ENCODE peak calls at places on chromosomes 11 and 22, in ten cellular contexts. O is epithelial cell of esophagus, W is tibial nerve, I is HL-60, Y is adipocyte, D is upper lobe of right lung, T is foreskin fibroblast, N is stomach, S is H7, V is OCI-LY7. C is an unnamed sample.

GRCh38 chr11:69292221-69292648 is 1.7 kb upstream of the MYEOV start:
- DNase-seq in I (peak), T (peak), V (peak), D (no peak), Y (peak), O (peak), N (no peak), S (peak), W (no peak), C (peak)

GRCh38 chr22:48371391-48371790 is 1456.3 kb downstream of the BRD1 start:
- DNase-seq in V (no peak), W (no peak), T (no peak), Y (no peak), O (no peak), S (no peak), I (no peak), D (no peak), N (no peak), C (no peak)

GRCh38 chr11:65932558-65932919 is 12.7 kb upstream of the TSGA10IP start:
- DNase-seq in O (peak), W (no peak), S (peak), N (no peak), V (peak), Y (peak), I (no peak), T (peak), D (no peak), C (peak)

GRCh38 chr22:38230108-38230825 is 28.5 kb downstream of the MAFF start:
- DNase-seq in V (peak), O (peak), Y (peak), N (peak), T (peak), W (no peak), S (peak), I (no peak), D (no peak), C (peak)

GRCh38 chr11:3995307-3995706 is 99.3 kb upstream of the RRM1 start:
- DNase-seq in N (no peak), O (no peak), I (no peak), V (no peak), S (no peak), Y (no peak), T (peak), D (no peak), W (no peak), C (no peak)

GRCh38 chr11:131922220-131922619 is 551.8 kb downstream of the NTM start:
- DNase-seq in Y (no peak), V (no peak), I (no peak), D (no peak), N (no peak), T (no peak), S (no peak), W (no peak), O (no peak), C (no peak)

GRCh38 chr11:119134389-119134978 is 13.1 kb downstream of the HINFP start:
- DNase-seq in V (peak), O (peak), S (peak), T (peak), N (no peak), I (no peak), W (no peak), Y (peak), D (no peak), C (peak)

GRCh38 chr22:43985532-43985931 is 30.3 kb downstream of the SAMM50 start:
- DNase-seq in N (no peak), W (no peak), Y (no peak), T (no peak), V (no peak), I (no peak), D (no peak), S (no peak), O (no peak), C (no peak)

GRCh38 chr22:45891021-45891421 is 85.9 kb downstream of the WNT7B start:
- DNase-seq in D (peak), O (no peak), T (no peak), I (no peak), W (no peak), N (no peak), Y (no peak), V (no peak), S (peak), C (no peak)

GRCh38 chr11:131993291-131993690 is 622.9 kb downstream of the NTM start:
- DNase-seq in W (no peak), S (no peak), I (no peak), V (no peak), O (peak), T (peak), N (no peak), D (no peak), Y (peak), C (no peak)

GRCh38 chr22:48819232-48819631 is 1008.4 kb downstream of the BRD1 start:
- DNase-seq in Y (no peak), D (no peak), N (no peak), O (no peak), V (no peak), W (no peak), T (no peak), S (no peak), I (no peak), C (no peak)

GRCh38 chr11:18709414-18709813 is 10.8 kb downstream of the TMEM86A start:
- DNase-seq in I (no peak), O (no peak), V (no peak), D (no peak), S (no peak), T (no peak), Y (no peak), N (no peak), W (no peak), C (no peak)

GRCh38 chr11:12028303-12028702 is 19.9 kb upstream of the DKK3 start:
- DNase-seq in I (no peak), D (no peak), O (no peak), Y (no peak), N (no peak), S (no peak), V (no peak), W (no peak), T (no peak), C (no peak)

GRCh38 chr22:45083659-45084305 is 74.0 kb upstream of the PHF21B start:
- DNase-seq in Y (peak), N (no peak), O (peak), V (no peak), I (no peak), T (peak), D (no peak), S (no peak), W (no peak), C (no peak)

GRCh38 chr11:119759324-119759723 is 30.3 kb upstream of the NECTIN1 start:
- DNase-seq in I (no peak), T (peak), V (no peak), N (no peak), O (peak), Y (peak), W (no peak), D (peak), S (no peak), C (peak)

GRCh38 chr11:57263351-57263750 is 26.3 kb upstream of the APLNR start:
- DNase-seq in V (no peak), S (no peak), O (no peak), W (no peak), D (no peak), N (no peak), T (no peak), I (no peak), Y (no peak), C (no peak)

GRCh38 chr11:94740975-94741707 is 27.0 kb upstream of the AMOTL1 start:
- DNase-seq in W (no peak), D (peak), Y (peak), I (no peak), O (peak), V (no peak), T (peak), N (no peak), S (peak), C (peak)

GRCh38 chr11:76606102-76606793 is 64.3 kb downstream of the LRRC32 start:
- DNase-seq in I (no peak), Y (no peak), W (no peak), T (peak), S (peak), O (no peak), V (no peak), N (no peak), D (no peak), C (no peak)

DNA sequence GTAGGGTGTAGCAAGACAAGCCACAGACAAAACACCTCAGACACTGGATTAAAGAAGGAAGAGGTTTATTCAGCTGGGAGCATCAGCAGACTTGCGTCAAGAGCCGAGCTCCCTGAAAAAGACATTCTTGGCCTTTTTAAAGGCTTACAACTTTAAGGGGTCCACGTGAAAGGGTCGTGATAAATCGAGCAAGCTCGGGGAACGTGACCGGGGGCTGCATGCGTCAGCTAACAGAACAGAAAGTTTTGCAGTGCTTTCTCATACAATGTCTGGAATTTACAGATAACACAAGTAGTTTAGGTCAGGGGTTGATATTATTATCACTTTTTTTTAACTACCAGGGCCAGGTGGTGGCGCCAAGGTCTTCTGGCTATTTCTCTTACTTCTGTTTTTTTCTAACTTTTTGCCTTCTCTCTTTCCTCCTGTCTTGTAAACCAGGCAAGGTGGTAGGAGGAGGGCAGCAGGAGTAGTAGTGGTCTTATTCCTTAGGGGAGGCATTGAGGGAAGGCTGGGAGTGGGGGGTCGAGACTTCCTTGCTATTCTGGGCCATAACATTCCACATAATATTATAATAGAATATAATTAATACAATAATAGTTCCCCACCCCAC is 631 bp upstream of the ALDH3B1 start:
- DNase-seq in Y (peak), W (no peak), D (peak), S (no peak), O (peak), T (peak), I (no peak), N (no peak), V (peak), C (peak)
- H3K4me3 ChIP-seq in Y (peak), W (peak), D (peak), S (no peak), O (no peak), T (peak), I (peak), N (no peak), V (peak), C (peak)

GRCh38 chr11:112795142-112795815 is 165.9 kb upstream of the NCAM1 start:
- DNase-seq in D (no peak), I (peak), N (peak), W (no peak), Y (no peak), O (peak), V (peak), S (peak), T (peak), C (peak)

GRCh38 chr11:112797072-112797471 is 164.1 kb upstream of the NCAM1 start:
- DNase-seq in V (no peak), O (no peak), T (no peak), D (no peak), I (no peak), Y (no peak), S (peak), N (no peak), W (no peak), C (no peak)

GRCh38 chr11:112795896-112796686 is 165.1 kb upstream of the NCAM1 start:
- DNase-seq in D (no peak), V (no peak), I (no peak), Y (no peak), O (no peak), N (no peak), S (no peak), T (no peak), W (no peak), C (no peak)

GRCh38 chr11:112794321-112794720 is 166.9 kb upstream of the NCAM1 start:
- DNase-seq in V (no peak), O (no peak), I (no peak), Y (no peak), W (no peak), D (no peak), T (peak), N (no peak), S (no peak), C (no peak)

DNA sequence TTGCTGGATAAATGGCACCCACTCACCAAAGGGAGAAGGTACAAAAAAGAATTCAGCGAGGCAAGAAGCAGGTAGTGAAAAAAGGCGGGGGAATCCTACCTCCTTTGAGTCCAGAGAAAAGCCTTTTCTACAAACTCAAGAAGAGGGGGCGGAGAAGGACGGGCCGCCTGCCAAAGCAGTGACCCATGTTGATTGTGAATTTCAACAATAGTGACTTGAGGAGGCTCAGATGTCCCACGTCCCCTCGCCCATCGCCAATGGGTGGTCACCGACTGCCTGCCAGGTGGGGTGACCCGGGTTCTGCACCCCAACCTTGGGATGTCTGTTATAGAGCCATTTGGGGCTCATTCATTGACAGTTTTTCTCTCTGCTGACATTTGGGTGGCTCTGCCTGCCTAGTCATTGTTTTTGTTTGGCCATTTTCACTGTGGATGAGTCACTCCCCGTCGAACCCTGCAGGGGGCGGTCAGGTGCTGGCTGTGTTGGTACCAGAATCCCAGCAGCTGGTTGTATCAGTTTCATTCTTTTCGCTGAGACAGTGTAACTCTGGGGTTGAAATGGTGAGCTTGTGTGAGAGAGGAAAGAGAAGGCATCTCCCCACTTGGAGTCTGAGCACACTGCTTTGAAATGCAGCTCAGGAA is 163.4 kb upstream of the NCAM1 start:
- DNase-seq in Y (no peak), T (peak), I (no peak), S (peak), W (no peak), N (peak), O (peak), D (no peak), V (no peak), C (peak)
- H3K4me3 ChIP-seq in Y (no peak), T (no peak), I (no peak), S (no peak), W (no peak), N (no peak), O (no peak), D (no peak), V (no peak), C (no peak)

DNA sequence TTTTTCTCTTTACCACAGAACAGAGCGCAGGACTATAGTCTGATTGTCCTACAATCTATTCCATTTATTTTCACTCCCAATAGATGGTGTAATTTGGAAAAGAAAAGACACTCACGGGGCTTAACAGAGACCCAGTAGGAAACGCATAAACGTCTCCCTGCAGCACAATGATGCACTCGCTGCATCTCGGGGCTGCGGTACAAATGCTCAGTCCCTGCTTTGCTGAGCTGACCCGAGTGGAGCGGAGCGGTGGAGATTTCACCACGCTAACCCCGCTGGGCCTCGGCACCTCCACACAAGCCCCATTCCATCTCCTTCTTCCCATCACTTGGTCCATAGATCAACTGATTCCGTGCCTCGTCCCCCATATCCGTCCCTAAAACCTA is 1.5 kb downstream of the FEZ1 start:
- DNase-seq in N (no peak), O (no peak), D (no peak), S (peak), T (peak), I (no peak), V (no peak), W (no peak), Y (peak), C (no peak)
- H3K4me3 ChIP-seq in N (peak), O (peak), D (peak), S (peak), T (peak), I (no peak), V (no peak), W (peak), Y (peak), C (no peak)

GRCh38 chr11:67406420-67406968 is 2.6 kb downstream of the TBC1D10C start:
- DNase-seq in V (no peak), S (no peak), W (no peak), Y (no peak), I (no peak), D (no peak), O (no peak), N (no peak), T (no peak), C (no peak)
- H3K4me3 ChIP-seq in V (peak), S (no peak), W (no peak), Y (no peak), I (no peak), D (no peak), O (no peak), N (no peak), T (no peak), C (no peak)